ENCODE peak calls at places on chromosomes 3 and 15, in nine cellular contexts. B is sigmoid colon, V is HCT116, R is body of pancreas, S is adrenal gland, H is tibial nerve, Z is uterus, U is heart left ventricle, L is IMR-90. Y is an unnamed sample.

GRCh38 chr15:72994778-72995177 is 57.5 kb upstream of the NEO1 start:
- DNase-seq in U (no peak), R (no peak), S (no peak), Z (no peak), B (no peak), H (no peak), V (no peak), L (no peak), Y (no peak)

GRCh38 chr3:129507181-129507831 is 21.1 kb upstream of the RHO start:
- DNase-seq in B (no peak), U (peak; percentile 62), Z (peak; percentile 43), S (no peak), R (no peak), V (no peak), L (no peak), H (no peak), Y (no peak)

GRCh38 chr3:126130081-126130855 is 46.3 kb upstream of the SLC41A3 start:
- DNase-seq in U (peak; percentile 33), R (peak; percentile 18), L (no peak), B (peak; percentile 47), V (no peak), S (peak; percentile 17), Z (peak; percentile 8), H (no peak), Y (no peak)

GRCh38 chr15:73965730-73966103 is 26.4 kb downstream of the STOML1 start:
- DNase-seq in V (no peak), L (peak; percentile 70), R (no peak), Z (no peak), H (no peak), B (no peak), U (no peak), S (no peak), Y (no peak)

GRCh38 chr3:31841515-31841914 is 139.5 kb downstream of the OSBPL10 start:
- DNase-seq in H (no peak), S (no peak), U (no peak), B (no peak), R (no peak), V (no peak), Z (no peak), L (no peak), Y (no peak)

GRCh38 chr3:65597952-65598413 is 440.7 kb downstream of the MAGI1 start:
- DNase-seq in S (no peak), U (peak; percentile 52), L (no peak), V (no peak), H (no peak), R (no peak), B (no peak), Z (no peak), Y (no peak)

GRCh38 chr3:184525337-184526157 is 36.0 kb upstream of the EPHB3 start:
- DNase-seq in V (no peak), Z (no peak), L (no peak), U (no peak), R (no peak), H (no peak), S (no peak), B (no peak), Y (no peak)

GRCh38 chr3:150495149-150495548 is 51.1 kb downstream of the SERP1 start:
- DNase-seq in V (no peak), U (no peak), R (no peak), Z (no peak), B (no peak), S (no peak), L (peak; percentile 11), H (no peak), Y (no peak)

GRCh38 chr3:122397136-122397645 is 13.2 kb downstream of the FAM162A start:
- DNase-seq in V (no peak), H (no peak), L (peak; percentile 42), R (no peak), U (no peak), S (no peak), Z (no peak), B (no peak), Y (no peak)

GRCh38 chr3:73839032-73839431 is 214.3 kb upstream of the PDZRN3 start:
- DNase-seq in S (no peak), B (no peak), H (no peak), L (no peak), V (no peak), R (no peak), U (no peak), Z (no peak), Y (no peak)

GRCh38 chr3:20101041-20101440 is 60.8 kb downstream of the KAT2B start:
- DNase-seq in R (no peak), B (no peak), H (no peak), Z (no peak), U (no peak), S (no peak), L (no peak), V (no peak), Y (no peak)

GRCh38 chr3:140553591-140553990 is 124.3 kb upstream of the TRIM42 start:
- DNase-seq in U (no peak), B (no peak), R (no peak), H (no peak), S (no peak), Z (no peak), L (no peak), V (no peak), Y (no peak)

GRCh38 chr3:33218446-33219174 is at the start of gene SUSD5:
- DNase-seq in V (no peak), Z (no peak), H (no peak), R (no peak), B (no peak), S (peak; percentile 19), L (peak; percentile 51), U (peak; percentile 58), Y (peak; percentile 6)

GRCh38 chr3:194300392-194300758 is 50.8 kb downstream of the CPN2 start:
- DNase-seq in S (peak; percentile 72), U (peak; percentile 79), H (peak; percentile 75), V (no peak), L (peak; percentile 39), R (peak; percentile 66), B (peak; percentile 96), Z (peak; percentile 91), Y (no peak)

GRCh38 chr15:69573815-69574472 is 121.3 kb downstream of the RPLP1 start:
- DNase-seq in H (no peak), Z (peak; percentile 46), S (no peak), U (no peak), V (no peak), L (peak; percentile 34), R (no peak), B (no peak), Y (no peak)

GRCh38 chr15:90618330-90619136 is 88.8 kb downstream of the CRTC3 start:
- DNase-seq in V (no peak), S (no peak), H (no peak), R (no peak), L (peak; percentile 17), B (no peak), U (no peak), Z (no peak), Y (no peak)

GRCh38 chr15:81293728-81294500 is 30.0 kb downstream of the STARD5 start:
- DNase-seq in S (no peak), L (no peak), Z (no peak), U (no peak), H (no peak), V (no peak), B (no peak), R (no peak), Y (no peak)
- TF ChIP-seq POLR2A in S (no peak), L (no peak), Z (no peak), U (no peak), H (no peak), V (no peak), B (no peak), R (no peak), Y (no peak)

GRCh38 chr3:183099026-183099837 is at the start of gene MCCC1:
- DNase-seq in B (peak; percentile 99), S (peak; percentile 98), V (peak; percentile 98), Z (peak; percentile 98), R (peak; percentile 99), H (peak; percentile 96), U (peak; percentile 97), L (peak; percentile 99), Y (peak; percentile 99)
- TF ChIP-seq POLR2A in B (peak; percentile 45), S (peak; percentile 42), V (peak; percentile 45), Z (peak; percentile 53), R (peak; percentile 98), H (peak; percentile 83), U (peak; percentile 66), L (peak; percentile 51), Y (peak; percentile 78)

DNA sequence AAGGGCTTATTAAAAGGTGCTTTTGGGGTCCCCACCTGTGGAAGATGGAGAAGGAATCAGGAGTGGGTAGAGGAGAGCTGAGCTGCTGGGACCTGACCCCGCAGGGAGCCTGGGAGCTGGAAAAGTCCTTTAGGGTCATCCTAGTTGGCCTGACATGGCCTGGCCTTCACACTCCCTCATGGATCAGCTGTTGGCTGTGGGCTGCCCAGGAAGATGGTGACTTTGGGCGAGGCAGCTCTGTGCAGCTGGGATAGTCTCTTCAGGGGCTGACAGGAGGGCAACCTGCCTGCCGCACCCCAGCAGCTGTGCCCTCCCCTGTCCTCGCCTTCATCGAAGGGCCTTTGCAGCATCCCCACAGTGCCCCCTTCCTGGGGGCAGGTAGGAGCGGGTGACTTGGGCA is 6.6 kb downstream of the LIMD1 start:
- DNase-seq in S (no peak), B (no peak), U (no peak), V (no peak), H (no peak), Z (no peak), R (no peak), L (no peak), Y (no peak)
- TF ChIP-seq POLR2A in S (no peak), B (no peak), U (no peak), V (no peak), H (no peak), Z (no peak), R (no peak), L (no peak), Y (no peak)

GRCh38 chr3:8734137-8734878 is 706 bp downstream of the CAV3 start:
- DNase-seq in Z (no peak), H (no peak), R (no peak), L (no peak), V (no peak), S (no peak), B (no peak), U (no peak), Y (no peak)

GRCh38 chr3:8732413-8732812 is 1.2 kb upstream of the CAV3 start:
- DNase-seq in L (no peak), R (no peak), B (no peak), H (no peak), U (no peak), Z (no peak), S (no peak), V (no peak), Y (no peak)

GRCh38 chr3:8734908-8735307 is 1.3 kb downstream of the CAV3 start:
- DNase-seq in L (no peak), H (no peak), V (no peak), U (no peak), Z (no peak), S (no peak), B (no peak), R (no peak), Y (no peak)

GRCh38 chr3:8730641-8731040 is 3.0 kb upstream of the CAV3 start:
- DNase-seq in V (no peak), L (peak; percentile 27), S (no peak), Z (no peak), U (no peak), B (no peak), R (no peak), H (no peak), Y (no peak)

GRCh38 chr3:8733332-8734094 is at the start of gene CAV3:
- DNase-seq in R (no peak), Z (no peak), V (no peak), B (no peak), S (no peak), L (no peak), H (no peak), U (no peak), Y (no peak)
- TF ChIP-seq POLR2A in R (no peak), Z (no peak), V (no peak), B (no peak), S (no peak), L (no peak), H (no peak), U (no peak), Y (no peak)

Y was measured in H54.